ENCODE peak calls at places on chromosome 9, in seven cellular contexts. A, O, E, B, L, H and U are unnamed samples.

GRCh38 chr9:14170392-14170931 is 143.5 kb downstream of the NFIB start:
- DNase-seq in L (no peak), B (no peak), E (no peak), H (no peak), O (no peak), A (no peak), U (no peak)

GRCh38 chr9:136438909-136439549 is 616 bp downstream of the INPP5E start:
- DNase-seq in O (no peak), L (peak), A (peak), E (peak), B (peak), H (peak), U (no peak)

GRCh38 chr9:137605146-137606004 is at the start of gene ARRDC1:
- DNase-seq in H (peak), L (peak), A (peak), B (peak), E (peak), O (peak), U (no peak)

GRCh38 chr9:93060746-93061259 is 2.3 kb downstream of the SUSD3 start:
- DNase-seq in A (no peak), B (peak), L (peak), E (peak), H (no peak), O (no peak), U (no peak)

GRCh38 chr9:98980291-98980690 is 36.6 kb downstream of the COL15A1 start:
- DNase-seq in E (no peak), H (no peak), O (no peak), L (no peak), A (no peak), B (no peak), U (no peak)

GRCh38 chr9:11709567-11709966 is 983.6 kb upstream of the TYRP1 start:
- DNase-seq in E (no peak), A (no peak), H (no peak), L (no peak), O (no peak), B (no peak), U (no peak)

GRCh38 chr9:136311433-136312375 is 7.8 kb upstream of the CCDC187 start:
- DNase-seq in L (no peak), A (peak), B (no peak), E (no peak), H (peak), O (no peak), U (no peak)

GRCh38 chr9:113901196-113901818 is 25.2 kb downstream of the ZNF618 start:
- DNase-seq in E (peak), O (no peak), B (no peak), L (no peak), H (no peak), A (peak), U (no peak)

GRCh38 chr9:98686961-98687855 is 21.5 kb downstream of the GABBR2 start:
- DNase-seq in A (no peak), B (no peak), E (no peak), H (no peak), L (no peak), O (no peak), U (no peak)

GRCh38 chr9:129140397-129141065 is 29.3 kb downstream of the PTPA start:
- DNase-seq in B (peak), A (peak), E (peak), L (peak), O (no peak), H (peak), U (no peak)

GRCh38 chr9:36609306-36609705 is 36.6 kb downstream of the MELK start:
- DNase-seq in E (no peak), A (no peak), L (no peak), O (no peak), B (no peak), H (no peak), U (no peak)

GRCh38 chr9:93679536-93680444 is 103.4 kb downstream of the PHF2 start:
- DNase-seq in A (no peak), H (no peak), B (no peak), O (no peak), E (no peak), L (no peak), U (no peak)

GRCh38 chr9:99823392-99824377 is 2.0 kb downstream of the NR4A3 start:
- DNase-seq in L (peak), A (peak), O (peak), B (peak), E (peak), H (peak), U (no peak)

GRCh38 chr9:136244116-136244775 is 1.4 kb downstream of the QSOX2 start:
- DNase-seq in B (no peak), H (no peak), O (no peak), L (peak), E (peak), A (no peak), U (no peak)

GRCh38 chr9:70998962-70999361 is 122.5 kb downstream of the TRPM3 start:
- DNase-seq in L (peak), A (no peak), B (peak), E (peak), O (no peak), H (no peak), U (no peak)

GRCh38 chr9:128005938-128006337 is 25.1 kb upstream of the EEIG1 start:
- DNase-seq in E (no peak), O (peak), B (no peak), A (peak), H (no peak), L (no peak), U (no peak)

GRCh38 chr9:92729735-92730155 is 34.9 kb downstream of the BICD2 start:
- DNase-seq in O (no peak), L (no peak), B (no peak), E (no peak), A (no peak), H (no peak), U (no peak)

GRCh38 chr9:100505564-100506159 is 32.7 kb downstream of the TMEFF1 start:
- DNase-seq in B (peak), L (peak), H (peak), A (no peak), O (no peak), E (peak), U (peak)

GRCh38 chr9:92971121-92971520 is 23.8 kb downstream of the FGD3 start:
- DNase-seq in O (peak), A (no peak), H (no peak), B (no peak), L (no peak), E (no peak), U (no peak)

GRCh38 chr9:34072410-34072809 is 23.7 kb upstream of the UBAP2 start:
- DNase-seq in L (no peak), B (no peak), H (peak), E (peak), O (no peak), A (no peak), U (no peak)

GRCh38 chr9:132769895-132770774 is 99.9 kb downstream of the GTF3C4 start:
- DNase-seq in L (peak), H (peak), A (peak), E (peak), B (peak), O (no peak), U (no peak)

GRCh38 chr9:23821400-23822181 is 4.4 kb downstream of the ELAVL2 start:
- DNase-seq in A (peak), L (peak), B (no peak), H (peak), E (no peak), O (no peak), U (no peak)

GRCh38 chr9:17490110-17490509 is 88.8 kb upstream of the SH3GL2 start:
- DNase-seq in A (no peak), E (no peak), H (no peak), L (no peak), O (no peak), B (no peak), U (no peak)

DNA sequence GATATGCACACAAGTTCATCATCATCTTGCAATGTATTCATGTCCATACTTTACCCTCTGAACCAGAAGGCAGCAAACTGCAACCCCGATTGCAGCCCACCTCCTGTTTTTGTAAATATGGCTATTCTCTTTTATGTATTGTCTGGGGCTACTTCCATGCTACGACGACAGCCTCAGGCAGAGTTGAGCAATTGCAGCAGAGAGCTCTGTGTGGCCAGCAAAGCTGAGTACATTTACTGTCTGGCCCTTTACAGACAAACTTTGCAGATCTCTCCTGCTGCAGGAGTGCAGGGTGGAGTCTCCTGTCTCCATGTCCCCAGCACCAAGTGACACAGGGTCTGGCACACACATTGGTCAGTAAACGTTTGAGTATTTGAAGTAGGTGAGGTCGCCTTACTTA is 27.0 kb downstream of the PRRC2B start:
- DNase-seq in B (peak), H (peak), A (no peak), L (peak), E (peak), O (no peak), U (no peak)
- TF ChIP-seq CTCF in B (no peak), H (peak), A (no peak), L (no peak), E (no peak), O (no peak), U (no peak)

GRCh38 chr9:95116002-95116819 is 201.3 kb downstream of the FANCC start:
- DNase-seq in A (no peak), E (no peak), L (no peak), B (no peak), H (no peak), O (no peak), U (no peak)
- H3K4me3 ChIP-seq in A (no peak), E (no peak), L (no peak), B (no peak), H (no peak), O (no peak), U (no peak)

GRCh38 chr9:110426052-110426709 is 88.5 kb upstream of the TXNDC8 start:
- DNase-seq in H (peak), A (no peak), L (peak), B (peak), E (peak), O (no peak), U (no peak)
- TF ChIP-seq CTCF in H (peak), A (no peak), L (no peak), B (peak), E (peak), O (peak), U (peak)

DNA sequence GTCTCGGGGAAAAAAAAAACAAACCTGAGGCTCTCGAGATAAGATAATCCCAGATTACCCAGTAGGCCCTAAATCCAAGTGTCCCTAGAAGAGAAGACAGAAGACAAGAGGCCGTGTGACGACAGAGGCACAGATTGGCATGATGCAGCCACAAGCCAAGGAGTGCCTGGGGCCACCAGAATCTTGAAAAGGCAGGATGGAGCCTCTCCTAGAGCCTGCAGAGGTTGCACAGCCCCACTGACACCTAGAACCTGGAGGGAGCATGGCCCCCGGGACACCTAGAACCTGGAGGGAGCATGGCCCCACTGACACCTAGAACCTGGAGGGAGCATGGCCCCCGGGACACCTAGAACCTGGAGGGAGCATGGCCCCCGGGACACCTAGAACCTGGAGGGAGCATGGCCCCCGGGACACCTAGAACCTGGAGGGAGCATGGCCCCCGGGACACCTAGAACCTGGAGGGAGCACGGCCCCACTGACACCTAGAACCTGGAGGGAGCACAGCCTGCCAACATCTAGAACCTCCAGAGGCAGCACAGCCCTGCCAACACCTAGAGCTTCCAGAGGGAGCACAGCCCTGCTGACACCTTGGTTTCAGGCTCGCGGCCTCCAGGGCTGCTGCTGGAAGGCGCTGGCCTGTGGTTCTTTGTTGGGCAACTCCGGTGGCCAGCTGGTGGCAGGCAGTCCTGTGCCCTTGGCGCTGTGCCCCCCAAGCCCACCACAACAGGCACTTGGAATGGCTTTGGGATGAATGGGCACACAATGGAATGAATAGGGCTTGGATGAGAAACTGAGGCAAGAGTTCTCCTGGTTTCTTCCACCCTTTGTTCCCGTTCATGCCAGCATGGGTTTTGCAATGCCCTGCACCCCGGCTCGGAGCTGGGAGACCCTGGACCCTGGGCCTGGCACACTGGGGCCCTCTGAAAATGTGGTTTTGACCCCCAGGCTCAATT is 39.2 kb downstream of the VAV2 start:
- DNase-seq in B (no peak), L (no peak), H (no peak), E (no peak), A (peak), O (no peak), U (no peak)
- H3K4me3 ChIP-seq in B (no peak), L (no peak), H (no peak), E (no peak), A (no peak), O (no peak), U (no peak)

GRCh38 chr9:83979812-83980394 is at the start of gene HNRNPK:
- DNase-seq in O (peak), A (peak), H (peak), E (peak), L (peak), B (peak), U (peak)

GRCh38 chr9:83977196-83977595 is 2.8 kb downstream of the HNRNPK start:
- DNase-seq in E (no peak), O (no peak), H (no peak), L (no peak), B (no peak), A (no peak), U (no peak)

GRCh38 chr9:83978992-83979811 is 813 bp downstream of the HNRNPK start:
- DNase-seq in L (peak), A (peak), H (peak), O (peak), E (peak), B (peak), U (no peak)

GRCh38 chr9:83981126-83981871 is 694 bp downstream of the RMI1 start:
- DNase-seq in B (peak), O (no peak), L (peak), A (no peak), H (peak), E (peak), U (no peak)

DNA sequence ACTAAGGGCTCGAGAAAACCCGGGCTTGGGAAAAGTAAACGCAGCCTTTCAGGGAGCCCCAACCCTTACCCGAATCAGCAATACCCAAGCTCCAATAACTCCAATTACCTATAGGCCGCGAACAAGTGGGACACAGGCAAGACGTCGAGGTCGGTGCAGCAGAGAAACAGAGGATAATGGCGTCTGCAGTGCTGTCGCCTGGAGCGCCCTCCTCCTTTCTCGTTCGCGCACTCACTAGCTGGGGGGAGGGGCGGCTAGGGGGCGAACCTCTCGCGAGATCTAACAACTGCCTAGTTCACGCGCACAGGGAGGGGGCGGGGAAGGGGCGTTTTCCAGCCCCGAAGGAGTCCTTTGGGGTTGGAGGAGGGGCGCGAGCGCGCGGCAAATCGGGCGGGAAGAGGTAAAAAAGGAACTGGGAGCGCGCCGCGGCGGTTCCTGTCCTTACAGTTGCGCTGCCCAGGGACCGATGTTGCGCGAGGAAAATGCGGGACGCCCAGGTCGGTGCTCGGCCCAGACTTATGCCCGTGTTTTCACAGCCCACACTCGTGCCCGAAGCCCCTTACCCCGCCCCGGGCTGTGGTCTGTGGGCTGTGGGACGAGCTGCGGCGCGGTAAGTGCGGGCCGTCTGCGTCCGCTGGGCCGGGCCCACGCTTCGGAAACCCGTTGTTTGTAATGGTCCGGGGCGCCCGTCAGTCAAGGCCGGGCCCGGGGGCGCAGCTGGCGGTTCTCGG is at the start of gene RMI1:
- DNase-seq in B (peak), A (peak), H (peak), L (peak), E (peak), O (peak), U (peak)
- TF ChIP-seq CTCF in B (peak), A (no peak), H (peak), L (no peak), E (no peak), O (no peak), U (no peak)

GRCh38 chr9:130847306-130848217 is 12.5 kb downstream of the ABL1 start:
- DNase-seq in H (peak), B (peak), O (peak), E (peak), A (no peak), L (peak), U (peak)
- H3K4me3 ChIP-seq in H (no peak), B (no peak), O (no peak), E (no peak), A (no peak), L (peak), U (no peak)

GRCh38 chr9:90002299-90003045 is 397.7 kb downstream of the GADD45G start:
- DNase-seq in H (no peak), L (peak), B (no peak), A (no peak), E (no peak), O (no peak), U (no peak)
- TF ChIP-seq CTCF in H (no peak), L (no peak), B (no peak), A (no peak), E (no peak), O (no peak), U (no peak)